ENCODE peak calls at places on chromosomes 12 and 14, in five cellular contexts. Z, D, E, C and N are unnamed samples.

GRCh38 chr12:109618091-109618490 is 44.5 kb downstream of the MVK start:
- DNase-seq in Z (no peak), C (no peak), E (no peak), D (no peak), N (no peak)

GRCh38 chr12:109530301-109530685 is 43.0 kb downstream of the MMAB start:
- DNase-seq in C (no peak), Z (no peak), E (no peak), D (no peak), N (no peak)

GRCh38 chr12:93676408-93677194 is 574 bp upstream of the CRADD start:
- DNase-seq in C (no peak), Z (no peak), D (no peak), E (no peak), N (no peak)

GRCh38 chr12:66241061-66242043 is 52.3 kb downstream of the IRAK3 start:
- DNase-seq in Z (peak; percentile 61), D (peak; percentile 42), C (no peak), E (no peak), N (no peak)

GRCh38 chr14:73173092-73173735 is 36.9 kb downstream of the PSEN1 start:
- DNase-seq in E (no peak), D (peak; percentile 12), C (no peak), Z (peak; percentile 9), N (peak; percentile 50)

GRCh38 chr14:65850429-65851145 is 438.1 kb downstream of the FUT8 start:
- DNase-seq in D (peak; percentile 64), E (peak; percentile 95), Z (no peak), C (no peak), N (no peak)

GRCh38 chr14:58243790-58244555 is 670 bp upstream of the PSMA3 start:
- DNase-seq in E (no peak), D (peak; percentile 24), Z (peak; percentile 36), C (no peak), N (no peak)

GRCh38 chr12:43148711-43149110 is 403.3 kb downstream of the ADAMTS20 start:
- DNase-seq in Z (peak; percentile 88), E (no peak), D (no peak), C (no peak), N (no peak)

GRCh38 chr14:102233081-102233480 is 71.9 kb downstream of the MOK start:
- DNase-seq in E (no peak), Z (no peak), D (no peak), C (no peak), N (no peak)

GRCh38 chr14:102234331-102235264 is 70.4 kb downstream of the MOK start:
- DNase-seq in E (no peak), D (no peak), C (no peak), Z (no peak), N (no peak)

GRCh38 chr14:102238131-102238530 is 66.8 kb downstream of the MOK start:
- DNase-seq in Z (no peak), E (no peak), C (no peak), D (no peak), N (no peak)

GRCh38 chr14:102236026-102236425 is 68.9 kb downstream of the MOK start:
- DNase-seq in D (no peak), Z (no peak), C (no peak), E (no peak), N (no peak)

DNA sequence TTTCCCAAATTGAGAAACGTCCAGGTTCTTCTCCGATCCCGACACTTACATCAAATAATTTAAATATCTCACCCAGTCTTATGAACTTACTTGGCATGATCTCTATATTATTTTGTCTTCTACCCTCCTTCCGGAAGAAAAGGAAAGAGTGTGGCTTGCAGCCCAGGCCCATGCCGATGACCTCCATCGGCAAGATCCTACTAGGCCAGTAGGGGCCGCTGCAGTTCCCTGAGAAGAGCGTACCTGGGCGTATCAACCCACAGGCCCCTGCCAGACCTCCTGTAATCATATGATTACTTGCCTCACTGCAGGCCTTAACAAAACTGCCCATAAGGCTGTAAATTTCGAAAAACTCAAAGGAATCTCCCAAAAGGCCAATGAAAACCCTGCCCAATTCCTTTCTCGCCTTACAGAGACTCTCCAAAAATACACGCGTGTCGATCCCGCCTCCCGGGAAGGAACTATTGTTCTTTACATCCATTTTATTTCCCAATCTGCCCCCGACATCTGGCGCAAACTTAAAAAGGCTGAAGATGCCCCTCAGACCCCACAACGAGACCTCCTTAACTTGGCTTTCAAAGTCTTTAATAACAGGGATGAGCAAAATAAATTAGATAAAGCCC is 69.6 kb downstream of the MOK start:
- DNase-seq in D (peak; percentile 66), Z (peak; percentile 64), E (peak; percentile 69), C (peak; percentile 81), N (peak; percentile 46)
- H3K4me3 ChIP-seq in D (peak overlapping the region; percentile 15), Z (no peak overlapping the region), E (no peak overlapping the region), C (no peak overlapping the region), N (no peak overlapping the region)

GRCh38 chr12:102954143-102954542 is 3.3 kb upstream of the ASCL1 start:
- DNase-seq in D (no peak), C (no peak), E (no peak), Z (no peak), N (no peak)

GRCh38 chr12:102958073-102958829 is 777 bp downstream of the ASCL1 start:
- DNase-seq in D (peak; percentile 70), C (no peak), Z (peak; percentile 25), E (no peak), N (no peak)

GRCh38 chr12:102957339-102958050 is at the start of gene ASCL1:
- DNase-seq in E (no peak), Z (peak; percentile 33), C (no peak), D (peak; percentile 34), N (no peak)

GRCh38 chr12:102956738-102957338 is 636 bp upstream of the ASCL1 start:
- DNase-seq in C (no peak), Z (no peak), D (no peak), E (no peak), N (no peak)

DNA sequence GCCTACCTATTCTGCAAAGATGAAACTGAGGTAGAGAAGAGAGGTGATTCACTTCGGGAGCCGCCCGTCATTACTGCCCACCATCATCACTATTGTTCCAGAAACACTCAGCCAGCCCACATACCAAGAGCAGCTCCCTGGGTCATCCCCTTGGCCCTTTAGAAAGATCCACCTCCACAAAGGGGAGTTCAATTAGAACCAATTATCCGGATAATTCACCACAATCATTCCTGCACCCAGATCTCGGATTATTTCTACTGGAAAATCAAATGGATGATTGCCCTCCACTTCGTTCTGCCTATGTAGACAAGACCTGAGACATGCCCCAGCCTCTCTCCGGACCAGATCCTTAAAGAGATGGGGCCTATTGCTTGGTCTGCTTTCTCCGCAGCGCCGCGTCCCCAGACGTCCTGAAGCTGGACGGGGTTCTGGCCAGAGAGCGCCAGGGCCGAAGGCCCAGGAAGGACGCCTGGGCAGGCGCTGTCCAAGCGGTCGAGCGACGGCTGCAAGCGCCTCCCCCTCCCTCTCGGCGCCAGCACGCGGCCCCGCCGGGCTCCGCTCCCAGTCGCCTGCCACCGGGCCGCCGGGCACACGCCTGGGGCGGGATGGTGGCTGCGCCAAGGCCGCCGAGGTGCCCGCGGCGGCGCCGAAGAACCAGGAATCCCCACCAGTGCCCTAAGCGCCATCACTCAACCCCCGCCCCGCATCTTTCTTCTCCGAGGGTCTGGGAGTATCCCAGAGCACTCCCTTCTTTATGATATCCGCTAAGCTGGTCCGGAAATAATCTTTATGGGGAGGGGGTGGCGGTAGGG is 1.3 kb upstream of the ASCL1 start:
- DNase-seq in D (no peak), Z (no peak), E (no peak), C (peak; percentile 84), N (no peak)
- H3K4me3 ChIP-seq in D (no peak overlapping the region), Z (no peak overlapping the region), E (no peak overlapping the region), C (peak overlapping the region; percentile 55), N (no peak overlapping the region)

GRCh38 chr14:69259531-69260245 is at the start of gene GALNT16:
- DNase-seq in Z (no peak), E (no peak), D (no peak), C (no peak), N (no peak)

GRCh38 chr14:69260979-69261605 is 1.1 kb downstream of the GALNT16 start:
- DNase-seq in Z (no peak), C (peak; percentile 66), D (peak; percentile 25), E (no peak), N (no peak)

GRCh38 chr14:69261761-69262331 is 1.9 kb downstream of the GALNT16 start:
- DNase-seq in C (peak; percentile 67), D (no peak), E (no peak), Z (no peak), N (no peak)

GRCh38 chr14:69259176-69259530 is 805 bp upstream of the GALNT16 start:
- DNase-seq in C (no peak), D (no peak), E (no peak), Z (no peak), N (no peak)

DNA sequence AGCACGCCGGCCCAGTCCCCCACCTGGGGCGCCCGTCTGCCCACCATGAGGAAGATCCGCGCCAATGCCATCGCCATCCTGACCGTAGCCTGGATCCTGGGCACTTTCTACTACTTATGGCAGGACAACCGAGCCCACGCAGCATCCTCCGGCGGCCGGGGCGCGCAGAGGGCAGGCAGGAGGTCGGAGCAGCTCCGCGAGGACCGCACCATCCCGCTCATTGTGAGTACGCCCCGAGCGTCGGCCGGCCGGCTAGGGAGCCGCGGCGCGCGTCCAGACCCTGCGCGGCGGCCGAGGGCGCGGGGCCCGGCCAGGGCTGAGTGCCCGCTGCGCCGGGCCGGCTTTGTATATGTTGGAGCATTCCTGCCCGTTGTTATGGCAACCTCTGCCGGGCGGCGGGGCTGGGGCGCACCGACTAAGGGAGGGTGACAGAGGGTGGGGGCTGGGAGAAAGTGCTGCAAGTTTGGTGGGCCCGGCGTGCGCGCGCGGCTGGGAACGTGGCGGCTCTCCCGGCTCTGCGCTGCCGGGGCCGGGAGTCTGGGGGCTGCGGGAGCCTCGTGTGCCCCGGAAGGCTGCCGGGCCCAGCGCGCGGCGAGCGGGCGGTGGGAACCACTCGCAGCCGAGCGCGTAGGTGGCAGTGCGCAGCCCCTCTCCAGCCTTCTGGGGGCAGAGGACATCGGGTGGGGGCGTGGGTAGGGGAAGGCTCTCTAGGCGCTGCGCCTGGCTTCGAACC is 454 bp downstream of the GALNT16 start:
- DNase-seq in E (no peak), C (no peak), Z (peak; percentile 13), D (no peak), N (no peak)
- H3K4me3 ChIP-seq in E (no peak overlapping the region), C (peak overlapping the region; percentile 31), Z (peak overlapping the region; percentile 43), D (peak overlapping the region; percentile 52), N (no peak overlapping the region)

DNA sequence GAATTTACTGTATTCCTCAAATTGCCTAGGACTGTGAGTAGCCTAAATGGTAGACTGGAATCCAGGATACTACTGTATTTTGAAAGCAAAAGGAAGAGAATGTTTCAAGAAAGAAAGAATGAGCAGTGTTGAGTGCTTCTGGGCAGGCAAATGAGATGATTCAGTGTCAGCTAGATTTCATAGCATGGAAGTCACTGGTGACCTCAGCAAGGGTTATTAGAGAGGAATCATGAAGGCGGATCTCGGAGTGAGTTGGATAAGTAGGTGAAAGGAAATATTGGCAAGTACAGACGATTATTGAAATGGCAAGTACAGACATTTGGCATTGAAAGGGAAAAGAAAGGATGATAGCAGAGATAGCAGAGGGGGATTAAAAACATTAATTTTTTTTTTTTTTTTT is 27.1 kb downstream of the VRK1 start:
- DNase-seq in C (no peak), Z (peak; percentile 69), E (no peak), D (no peak), N (no peak)
- H3K4me3 ChIP-seq in C (no peak overlapping the region), Z (no peak overlapping the region), E (no peak overlapping the region), D (no peak overlapping the region), N (no peak overlapping the region)

DNA sequence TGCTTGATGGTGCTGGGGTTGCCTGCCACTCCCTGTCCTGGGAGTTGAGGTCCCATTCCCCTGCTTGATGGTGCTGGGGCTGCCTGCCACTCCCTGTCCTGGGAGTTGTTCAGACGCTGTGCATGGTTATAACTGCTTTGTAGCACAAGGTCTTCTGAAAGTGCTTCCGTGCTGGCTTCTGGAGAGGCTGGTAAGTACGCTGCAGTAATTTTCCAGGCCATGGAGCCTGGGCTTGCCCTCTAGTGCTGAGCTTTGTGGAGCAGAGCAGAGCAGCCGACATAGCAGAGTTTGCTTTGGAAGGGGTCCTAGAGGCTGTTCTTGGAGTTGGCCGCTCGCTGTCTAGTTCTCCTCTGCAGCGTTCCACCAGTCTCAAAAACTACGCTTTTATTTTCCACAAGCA is 6.3 kb downstream of the B4GALNT3 start:
- DNase-seq in D (no peak), C (no peak), E (no peak), Z (no peak), N (no peak)
- H3K4me3 ChIP-seq in D (no peak overlapping the region), C (no peak overlapping the region), E (no peak overlapping the region), Z (no peak overlapping the region), N (no peak overlapping the region)